ENCODE peak calls at places on chromosome 4, in six cellular contexts. One of them, this sample, is unnamed.

GRCh38 chr4:22454955-22455354 is 60.9 kb downstream of the ADGRA3 start:
- DNase-seq in stromal cell of bone marrow: no peak
- DNase-seq in caudate nucleus: no peak
- DNase-seq in hypothalamus: no peak
- DNase-seq in nucleus accumbens: no peak
- DNase-seq in left lung: no peak
- DNase-seq in this sample: no peak

GRCh38 chr4:6969826-6970800 is 60.5 kb downstream of the TBC1D14 start:
- DNase-seq in left lung: no peak
- DNase-seq in nucleus accumbens: no peak
- DNase-seq in stromal cell of bone marrow: no peak
- DNase-seq in hypothalamus: no peak
- DNase-seq in caudate nucleus: no peak
- DNase-seq in this sample: no peak

GRCh38 chr4:122508083-122508482 is 51.6 kb upstream of the IL2 start:
- DNase-seq in caudate nucleus: no peak
- DNase-seq in stromal cell of bone marrow: no peak
- DNase-seq in hypothalamus: no peak
- DNase-seq in nucleus accumbens: no peak
- DNase-seq in left lung: no peak
- DNase-seq in this sample: no peak

GRCh38 chr4:17058506-17058905 is 160.1 kb upstream of the LDB2 start:
- DNase-seq in hypothalamus: no peak
- DNase-seq in left lung: no peak
- DNase-seq in nucleus accumbens: no peak
- DNase-seq in stromal cell of bone marrow: peak
- DNase-seq in caudate nucleus: no peak
- DNase-seq in this sample: no peak

GRCh38 chr4:180060159-180060889 is 2182.9 kb upstream of the TENM3 start:
- DNase-seq in nucleus accumbens: no peak
- DNase-seq in stromal cell of bone marrow: no peak
- DNase-seq in hypothalamus: no peak
- DNase-seq in left lung: no peak
- DNase-seq in caudate nucleus: no peak
- DNase-seq in this sample: no peak

GRCh38 chr4:140861359-140862181 is 105.4 kb upstream of the TBC1D9 start:
- DNase-seq in caudate nucleus: peak
- DNase-seq in left lung: no peak
- DNase-seq in stromal cell of bone marrow: peak
- DNase-seq in hypothalamus: peak
- DNase-seq in nucleus accumbens: peak
- DNase-seq in this sample: peak

GRCh38 chr4:88582493-88582892 is 9.8 kb upstream of the HERC3 start:
- DNase-seq in left lung: no peak
- DNase-seq in nucleus accumbens: no peak
- DNase-seq in caudate nucleus: no peak
- DNase-seq in hypothalamus: no peak
- DNase-seq in stromal cell of bone marrow: no peak
- DNase-seq in this sample: no peak

GRCh38 chr4:86013623-86014022 is 346.2 kb downstream of the MAPK10 start:
- DNase-seq in nucleus accumbens: no peak
- DNase-seq in left lung: no peak
- DNase-seq in stromal cell of bone marrow: no peak
- DNase-seq in hypothalamus: no peak
- DNase-seq in caudate nucleus: no peak
- DNase-seq in this sample: no peak

GRCh38 chr4:176538217-176538925 is 218.6 kb downstream of the SPCS3 start:
- DNase-seq in nucleus accumbens: no peak
- DNase-seq in caudate nucleus: no peak
- DNase-seq in hypothalamus: no peak
- DNase-seq in stromal cell of bone marrow: peak
- DNase-seq in left lung: no peak
- DNase-seq in this sample: no peak

GRCh38 chr4:150114641-150115040 is 36.4 kb downstream of the DCLK2 start:
- DNase-seq in caudate nucleus: no peak
- DNase-seq in stromal cell of bone marrow: no peak
- DNase-seq in nucleus accumbens: no peak
- DNase-seq in hypothalamus: no peak
- DNase-seq in left lung: no peak
- DNase-seq in this sample: no peak

GRCh38 chr4:110309686-110310085 is 111.3 kb upstream of the ELOVL6 start:
- DNase-seq in caudate nucleus: no peak
- DNase-seq in nucleus accumbens: no peak
- DNase-seq in hypothalamus: no peak
- DNase-seq in stromal cell of bone marrow: no peak
- DNase-seq in left lung: no peak
- DNase-seq in this sample: no peak

GRCh38 chr4:64718091-64718490 is 308.8 kb upstream of the TECRL start:
- DNase-seq in left lung: no peak
- DNase-seq in stromal cell of bone marrow: no peak
- DNase-seq in caudate nucleus: no peak
- DNase-seq in hypothalamus: peak
- DNase-seq in nucleus accumbens: no peak
- DNase-seq in this sample: no peak

GRCh38 chr4:65521666-65522065 is 148.6 kb downstream of the EPHA5 start:
- DNase-seq in nucleus accumbens: no peak
- DNase-seq in left lung: no peak
- DNase-seq in stromal cell of bone marrow: no peak
- DNase-seq in hypothalamus: no peak
- DNase-seq in caudate nucleus: no peak
- DNase-seq in this sample: no peak

GRCh38 chr4:107034982-107035710 is 967 bp downstream of the DKK2 start:
- DNase-seq in stromal cell of bone marrow: no peak
- DNase-seq in caudate nucleus: no peak
- DNase-seq in hypothalamus: no peak
- DNase-seq in nucleus accumbens: no peak
- DNase-seq in left lung: peak
- DNase-seq in this sample: peak

GRCh38 chr4:118280501-118281218 is 72.1 kb downstream of the PRSS12 start:
- DNase-seq in caudate nucleus: no peak
- DNase-seq in nucleus accumbens: peak
- DNase-seq in stromal cell of bone marrow: no peak
- DNase-seq in hypothalamus: no peak
- DNase-seq in left lung: no peak
- DNase-seq in this sample: peak

GRCh38 chr4:8004066-8004465 is 64.4 kb upstream of the AFAP1 start:
- DNase-seq in stromal cell of bone marrow: no peak
- DNase-seq in hypothalamus: no peak
- DNase-seq in caudate nucleus: no peak
- DNase-seq in nucleus accumbens: no peak
- DNase-seq in left lung: peak
- DNase-seq in this sample: no peak

GRCh38 chr4:10926025-10926424 is 241.5 kb upstream of the CLNK start:
- DNase-seq in left lung: no peak
- DNase-seq in caudate nucleus: no peak
- DNase-seq in stromal cell of bone marrow: peak
- DNase-seq in hypothalamus: no peak
- DNase-seq in nucleus accumbens: no peak
- DNase-seq in this sample: no peak

GRCh38 chr4:72977936-72978485 is 91.5 kb downstream of the COX18 start:
- DNase-seq in caudate nucleus: no peak
- DNase-seq in stromal cell of bone marrow: no peak
- DNase-seq in nucleus accumbens: no peak
- DNase-seq in hypothalamus: no peak
- DNase-seq in left lung: no peak
- DNase-seq in this sample: no peak

GRCh38 chr4:150379454-150379853 is 202.5 kb upstream of the MAB21L2 start:
- DNase-seq in stromal cell of bone marrow: peak
- DNase-seq in left lung: no peak
- DNase-seq in nucleus accumbens: no peak
- DNase-seq in hypothalamus: no peak
- DNase-seq in caudate nucleus: no peak
- DNase-seq in this sample: no peak

GRCh38 chr4:88101165-88101564 is 57.3 kb downstream of the ABCG2 start:
- DNase-seq in stromal cell of bone marrow: no peak
- DNase-seq in nucleus accumbens: no peak
- DNase-seq in hypothalamus: no peak
- DNase-seq in caudate nucleus: no peak
- DNase-seq in left lung: no peak
- DNase-seq in this sample: no peak

GRCh38 chr4:185761352-185762235 is 50.4 kb downstream of the SORBS2 start:
- DNase-seq in nucleus accumbens: no peak
- DNase-seq in hypothalamus: no peak
- DNase-seq in stromal cell of bone marrow: no peak
- DNase-seq in left lung: no peak
- DNase-seq in caudate nucleus: no peak
- DNase-seq in this sample: no peak